ENCODE peak calls at places on chromosome 14, in eight cellular contexts. K is IMR-90, A is A549, I is GM12878, X is HepG2, H is K562, Z is SK-N-SH, E is H1. W is an unnamed sample.
A peak's percentile ranks its signal among the peaks of the same experiment; 100 is the strongest.

GRCh38 chr14:101457936-101458535 is 103.3 kb upstream of the DIO3 start:
- DNase-seq in H (no peak), X (no peak), A (no peak), I (no peak), E (peak; percentile 68), Z (no peak), K (no peak), W (peak; percentile 33)

GRCh38 chr14:104090071-104090748 is 4.7 kb downstream of the ASPG start:
- DNase-seq in X (no peak), A (no peak), I (no peak), H (no peak), K (no peak), E (peak; percentile 36), Z (no peak), W (no peak)

GRCh38 chr14:77011226-77011762 is 17.2 kb downstream of the IRF2BPL start:
- DNase-seq in X (no peak), E (no peak), Z (no peak), I (no peak), H (no peak), K (no peak), A (no peak), W (no peak)

GRCh38 chr14:61145903-61146411 is 135.2 kb downstream of the TMEM30B start:
- DNase-seq in I (no peak), H (no peak), A (no peak), Z (peak; percentile 46), K (peak; percentile 82), E (no peak), X (no peak), W (no peak)

GRCh38 chr14:102085503-102085902 is 1.3 kb downstream of the HSP90AA1 start:
- DNase-seq in X (no peak), K (no peak), H (no peak), Z (no peak), E (no peak), A (no peak), I (no peak), W (no peak)

GRCh38 chr14:52464175-52464574 is 88.1 kb downstream of the TXNDC16 start:
- DNase-seq in A (no peak), E (no peak), I (no peak), K (no peak), X (no peak), Z (no peak), H (no peak), W (no peak)

GRCh38 chr14:103543721-103544626 is 15.0 kb downstream of the TRMT61A start:
- DNase-seq in X (no peak), Z (peak; percentile 35), E (peak; percentile 56), A (no peak), H (no peak), I (no peak), K (no peak), W (no peak)

GRCh38 chr14:88168498-88169165 is 154.4 kb downstream of the KCNK10 start:
- DNase-seq in I (no peak), A (peak; percentile 55), H (peak; percentile 36), X (peak; percentile 50), Z (peak; percentile 57), E (peak; percentile 73), K (peak; percentile 16), W (peak; percentile 58)

GRCh38 chr14:35385042-35385839 is 19.3 kb downstream of the NFKBIA start:
- DNase-seq in H (peak; percentile 84), Z (peak; percentile 67), A (peak; percentile 89), X (peak; percentile 85), E (no peak), I (no peak), K (peak; percentile 93), W (no peak)

GRCh38 chr14:44449694-44450093 is 57.4 kb downstream of the FSCB start:
- DNase-seq in X (peak; percentile 0), H (no peak), Z (no peak), K (no peak), A (no peak), E (no peak), I (no peak), W (no peak)

GRCh38 chr14:68589447-68590232 is 203.2 kb downstream of the ZFP36L1 start:
- DNase-seq in A (no peak), E (no peak), I (no peak), K (peak; percentile 66), X (no peak), H (no peak), Z (peak; percentile 52), W (no peak)

DNA sequence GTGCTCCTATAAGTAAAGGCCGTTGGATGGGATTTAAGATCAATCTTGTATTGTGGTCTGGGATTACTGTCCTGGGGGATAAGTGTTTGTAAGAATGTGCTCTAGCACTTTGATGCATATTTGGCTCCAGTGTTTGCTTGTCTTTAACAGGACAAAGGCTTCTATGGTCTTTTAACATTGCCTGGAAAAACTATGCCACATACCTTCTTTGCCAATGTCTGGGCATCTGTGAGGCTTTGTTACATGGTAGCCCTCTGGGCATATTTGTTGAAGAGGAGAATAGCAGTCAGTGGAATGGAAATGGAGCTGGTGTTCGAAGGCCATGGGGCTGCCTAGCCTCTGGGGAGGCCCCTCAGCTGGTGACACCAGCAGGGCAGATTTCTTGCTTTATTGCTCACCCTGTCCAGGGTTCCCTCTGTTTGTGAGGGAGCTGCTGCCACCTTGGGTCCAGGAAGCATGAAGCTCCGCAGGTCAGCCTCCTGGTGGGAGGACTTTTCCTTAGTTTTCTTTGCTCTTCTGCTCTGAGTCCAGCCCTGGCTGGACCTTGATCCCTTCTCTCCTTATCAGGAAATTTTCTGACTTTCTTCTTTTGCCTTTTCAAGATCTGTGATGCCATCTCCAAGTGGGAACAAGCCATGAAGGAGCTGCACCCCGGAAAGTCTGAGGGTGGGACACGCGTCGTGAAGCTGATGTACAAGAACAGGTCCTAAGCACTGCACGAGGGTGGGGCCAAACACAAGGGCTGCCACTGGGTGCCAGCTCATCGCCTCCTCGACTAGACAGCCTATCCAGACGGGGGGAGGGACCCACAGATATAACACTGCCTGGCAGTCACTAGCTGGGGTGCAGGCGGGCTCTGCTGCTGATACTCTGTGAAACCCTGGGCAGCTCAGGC is 19.5 kb downstream of the PIGH start:
- DNase-seq in H (no peak), A (peak; percentile 16), I (no peak), Z (no peak), K (no peak), X (no peak), E (no peak), W (no peak)
- TF ChIP-seq USF2 in H (no peak), A (no peak), I (no peak), Z (no peak), K (no peak), X (no peak), E (no peak), W (no peak)

GRCh38 chr14:21509432-21510143 is 1.6 kb downstream of the METTL3 start:
- DNase-seq in X (no peak), H (no peak), E (no peak), K (no peak), A (no peak), I (no peak), Z (no peak), W (no peak)
- TF ChIP-seq USF2 in X (no peak), H (no peak), E (no peak), K (no peak), A (no peak), I (no peak), Z (no peak), W (no peak)

GRCh38 chr14:56290195-56290594 is 172.0 kb downstream of the PELI2 start:
- DNase-seq in H (no peak), I (no peak), A (no peak), E (no peak), K (no peak), Z (no peak), X (no peak), W (no peak)
- TF ChIP-seq USF2 in H (no peak), I (no peak), A (no peak), E (no peak), K (no peak), Z (no peak), X (no peak), W (no peak)

GRCh38 chr14:80003138-80003537 is 208.2 kb downstream of the DIO2 start:
- DNase-seq in A (peak; percentile 46), X (peak; percentile 79), E (no peak), Z (no peak), K (peak; percentile 67), I (no peak), H (no peak), W (no peak)

GRCh38 chr14:79992799-79993198 is 218.5 kb downstream of the DIO2 start:
- DNase-seq in E (no peak), H (no peak), A (no peak), X (no peak), K (no peak), I (no peak), Z (no peak), W (no peak)

GRCh38 chr14:79997509-79998210 is 213.6 kb downstream of the DIO2 start:
- DNase-seq in E (no peak), X (no peak), I (no peak), A (no peak), Z (no peak), K (no peak), H (no peak), W (no peak)
- TF ChIP-seq USF2 in E (no peak), X (no peak), I (no peak), A (no peak), Z (no peak), K (no peak), H (no peak), W (no peak)

GRCh38 chr14:91300283-91300841 is 55.9 kb upstream of the GPR68 start:
- DNase-seq in A (no peak), E (no peak), X (no peak), K (peak; percentile 1), H (no peak), I (no peak), Z (no peak), W (no peak)

GRCh38 chr14:91300957-91301356 is 56.5 kb upstream of the GPR68 start:
- DNase-seq in X (no peak), K (no peak), A (no peak), I (no peak), H (no peak), E (no peak), Z (no peak), W (no peak)

GRCh38 chr14:91303924-91304229 is 59.4 kb upstream of the GPR68 start:
- DNase-seq in K (no peak), H (no peak), Z (no peak), X (no peak), A (no peak), E (no peak), I (no peak), W (no peak)

GRCh38 chr14:91303091-91303923 is 58.8 kb upstream of the GPR68 start:
- DNase-seq in K (no peak), Z (peak; percentile 80), I (no peak), X (peak; percentile 28), H (peak; percentile 89), E (peak; percentile 98), A (peak; percentile 41), W (peak; percentile 100)

DNA sequence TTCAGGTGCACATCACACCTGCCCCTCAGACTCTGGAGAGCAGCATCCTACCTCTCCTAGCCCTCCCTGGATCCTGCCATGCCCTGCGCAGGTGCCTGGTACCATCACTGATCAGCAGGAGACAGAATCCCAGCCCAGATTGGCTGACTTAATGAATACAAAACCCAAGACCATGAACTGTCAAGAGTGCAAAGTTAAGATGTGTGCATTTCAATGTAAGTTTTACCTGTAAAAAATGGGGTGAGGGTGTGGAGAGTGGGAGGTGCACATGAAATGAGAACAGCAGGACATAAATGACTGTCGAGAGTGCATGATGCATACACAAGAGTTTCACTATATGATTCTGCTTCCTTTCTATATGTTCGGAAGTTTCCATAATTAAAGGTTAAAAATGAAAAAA is 57.9 kb upstream of the GPR68 start:
- DNase-seq in K (no peak), A (no peak), H (no peak), X (no peak), E (no peak), I (no peak), Z (no peak), W (no peak)
- TF ChIP-seq USF2 in K (no peak), A (no peak), H (no peak), X (no peak), E (no peak), I (no peak), Z (no peak), W (no peak)

GRCh38 chr14:73612339-73613045 is at the start of gene ACOT6:
- DNase-seq in E (peak; percentile 89), X (peak; percentile 79), K (peak; percentile 64), A (peak; percentile 83), Z (peak; percentile 90), I (no peak), H (peak; percentile 64), W (peak; percentile 90)
- TF ChIP-seq USF2 in E (no peak), X (no peak), K (no peak), A (no peak), Z (no peak), I (no peak), H (no peak), W (no peak)